ENCODE peak calls at places on chromosomes 2 and 18, in six cellular contexts. F is K562, L is H1, M is HepG2, O is GM23338, N is HCT116. A is an unnamed sample.

GRCh38 chr2:127053731-127054603 is 53.0 kb downstream of the BIN1 start:
- DNase-seq in N (no peak), O (no peak), F (no peak), M (no peak), L (no peak), A (no peak)

GRCh38 chr2:20666114-20666363 is 905 bp upstream of the GDF7 start:
- DNase-seq in N (no peak), O (peak; percentile 44), F (no peak), M (no peak), L (peak; percentile 78), A (no peak)

GRCh38 chr18:58216071-58216471 is 172.0 kb downstream of the NEDD4L start:
- DNase-seq in M (no peak), F (no peak), N (no peak), O (peak; percentile 84), L (no peak), A (no peak)

GRCh38 chr18:22674300-22674699 is 256.6 kb upstream of the CTAGE1 start:
- DNase-seq in F (no peak), L (no peak), O (no peak), N (peak; percentile 7), M (no peak), A (no peak)

GRCh38 chr2:177639262-177639914 is 246.8 kb downstream of the AGPS start:
- DNase-seq in M (no peak), F (peak; percentile 81), L (no peak), N (no peak), O (no peak), A (no peak)

GRCh38 chr2:168247341-168248305 is at the start of gene STK39:
- DNase-seq in M (peak; percentile 68), F (peak; percentile 79), N (peak; percentile 45), O (peak; percentile 90), L (peak; percentile 88), A (no peak)

GRCh38 chr2:98277156-98277859 is 68.9 kb upstream of the CNGA3 start:
- DNase-seq in F (no peak), M (no peak), O (no peak), N (no peak), L (no peak), A (no peak)

GRCh38 chr2:31247671-31248070 is 13.7 kb downstream of the EHD3 start:
- DNase-seq in M (no peak), O (no peak), N (no peak), F (no peak), L (no peak), A (no peak)

GRCh38 chr18:28087173-28087563 is 89.8 kb downstream of the CDH2 start:
- DNase-seq in O (no peak), L (no peak), F (no peak), N (no peak), M (peak; percentile 7), A (no peak)

GRCh38 chr18:65056575-65056974 is 694.2 kb upstream of the CDH7 start:
- DNase-seq in M (no peak), L (no peak), N (no peak), F (no peak), O (no peak), A (no peak)

GRCh38 chr18:65057439-65058083 is 693.3 kb upstream of the CDH7 start:
- DNase-seq in L (no peak), F (no peak), M (no peak), N (no peak), O (no peak), A (peak; percentile 12)
- TF ChIP-seq EZH2 in L (no peak), F (no peak), M (no peak), N (no peak), O (no peak), A (no peak)

GRCh38 chr18:74598350-74599001 is 806 bp downstream of the ZNF407 start:
- DNase-seq in L (peak; percentile 72), N (peak; percentile 27), F (peak; percentile 48), M (peak; percentile 60), O (peak; percentile 52), A (no peak)
- TF ChIP-seq POLR2AphosphoS5 in L (no peak), N (no peak), F (no peak), M (no peak), O (no peak), A (no peak)

DNA sequence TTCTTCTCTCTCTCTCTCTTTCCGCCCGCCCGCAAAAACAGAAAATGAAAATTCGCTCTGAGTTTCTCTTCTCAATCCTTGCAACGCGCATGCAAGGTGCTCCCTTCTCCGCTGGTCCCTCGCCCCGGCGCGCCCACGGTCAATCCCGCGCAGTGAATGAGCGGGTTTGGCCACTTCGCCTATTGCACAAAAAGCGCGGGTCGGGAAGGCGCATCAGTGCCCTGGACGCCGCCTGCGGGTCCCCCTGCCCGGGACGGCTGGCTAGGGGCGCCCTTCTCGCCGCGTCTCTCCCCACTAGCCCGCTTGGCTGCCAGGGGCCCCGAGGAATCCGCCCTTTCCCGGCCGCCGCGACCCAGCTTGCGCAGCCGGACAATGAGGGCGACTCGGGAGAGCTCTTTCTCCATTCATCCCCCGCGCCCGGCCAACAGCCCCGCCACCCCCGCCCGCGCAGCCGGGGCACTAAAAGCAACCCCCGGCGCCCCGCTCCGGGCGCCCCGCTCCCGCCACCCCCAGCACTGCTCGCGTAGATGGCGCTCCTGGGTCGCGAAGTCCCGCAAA is 686 bp downstream of the LAMA1 start:
- DNase-seq in O (peak; percentile 60), F (no peak), L (peak; percentile 74), N (no peak), M (no peak), A (no peak)
- TF ChIP-seq EZH2 in O (no peak), F (no peak), L (no peak), N (no peak), M (peak; percentile 82), A (peak; percentile 50)

GRCh38 chr2:217706513-217706912 is 296.3 kb downstream of the TNS1 start:
- DNase-seq in O (no peak), F (no peak), M (no peak), L (no peak), N (no peak), A (no peak)

GRCh38 chr2:217706095-217706494 is 296.7 kb downstream of the TNS1 start:
- DNase-seq in O (no peak), F (no peak), L (no peak), N (no peak), M (no peak), A (no peak)

GRCh38 chr2:217705461-217705860 is 297.3 kb downstream of the TNS1 start:
- DNase-seq in N (no peak), M (no peak), L (no peak), F (no peak), O (no peak), A (no peak)

GRCh38 chr2:217709496-217710217 is 293.1 kb downstream of the TNS1 start:
- DNase-seq in O (no peak), L (no peak), F (no peak), N (no peak), M (no peak), A (no peak)

DNA sequence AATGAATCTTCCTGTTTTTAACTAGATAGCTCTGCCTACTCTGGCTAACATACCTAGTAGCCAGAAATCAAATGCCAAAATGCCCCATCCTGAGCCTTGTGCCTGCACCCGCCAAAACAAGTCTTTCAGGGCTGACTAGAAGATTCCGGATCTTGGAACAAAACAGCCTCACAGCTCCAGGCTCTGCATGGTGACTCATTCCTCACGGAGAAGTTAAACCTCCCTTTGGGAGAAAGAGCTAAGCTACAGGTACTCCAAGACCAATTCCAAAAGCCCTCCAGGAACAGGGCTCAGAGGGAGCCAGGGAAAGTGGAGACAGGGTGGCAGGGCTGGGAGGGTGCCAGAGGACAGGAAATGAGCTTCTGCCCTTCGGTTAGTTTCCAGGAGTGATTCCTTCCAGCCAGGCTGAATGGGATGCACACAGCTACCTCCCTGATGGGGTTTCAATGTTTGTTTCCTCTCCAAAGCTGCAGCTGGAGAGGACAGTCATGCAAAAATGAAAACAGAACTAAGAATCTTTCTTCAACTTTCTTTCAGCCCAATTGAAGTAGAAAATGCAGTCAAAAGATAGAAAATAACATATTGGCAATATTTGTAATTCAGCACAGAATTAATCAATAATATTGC is 295.6 kb downstream of the TNS1 start:
- DNase-seq in F (no peak), N (no peak), L (no peak), O (no peak), M (no peak), A (no peak)
- TF ChIP-seq POLR2AphosphoS5 in F (no peak), N (no peak), L (no peak), O (no peak), M (no peak), A (no peak)

A was measured in SK-N-MC.